ENCODE peak calls at places on chromosomes 12 and 14, in five cellular contexts. F, O, Q, N and C are unnamed samples.

GRCh38 chr12:62379723-62380045 is 86.9 kb upstream of the MON2 start:
- DNase-seq in F (no peak), Q (no peak), O (no peak), N (no peak), C (no peak)

GRCh38 chr12:14403711-14404164 is 38.3 kb downstream of the ATF7IP start:
- DNase-seq in Q (peak; percentile 83), F (peak; percentile 72), N (peak; percentile 51), O (peak; percentile 69), C (peak; percentile 52)

GRCh38 chr12:8692573-8692972 is 5.2 kb upstream of the RIMKLB start:
- DNase-seq in O (peak; percentile 63), Q (peak; percentile 52), N (no peak), F (no peak), C (peak; percentile 93)

GRCh38 chr12:118044075-118044474 is 16.9 kb downstream of the WSB2 start:
- DNase-seq in F (no peak), Q (no peak), N (no peak), O (no peak), C (no peak)

GRCh38 chr14:21023174-21023573 is 1.7 kb downstream of the NDRG2 start:
- DNase-seq in Q (no peak), F (no peak), O (no peak), N (no peak), C (no peak)

GRCh38 chr12:76332606-76333005 is 15.6 kb downstream of the BBS10 start:
- DNase-seq in F (no peak), N (no peak), O (no peak), Q (no peak), C (no peak)

GRCh38 chr12:70918321-70918720 is 2.2 kb downstream of the PTPRR start:
- DNase-seq in N (no peak), F (no peak), O (no peak), Q (no peak), C (no peak)

GRCh38 chr12:131644481-131644880 is 66.4 kb upstream of the SFSWAP start:
- DNase-seq in O (no peak), N (no peak), F (no peak), Q (no peak), C (no peak)

GRCh38 chr12:133130808-133131128 is 341 bp downstream of the ZNF10 start:
- DNase-seq in Q (no peak), O (peak; percentile 45), F (no peak), N (no peak), C (no peak)

GRCh38 chr12:4268549-4269181 is 4.9 kb upstream of the CCND2 start:
- DNase-seq in Q (no peak), F (no peak), N (no peak), O (no peak), C (no peak)

GRCh38 chr14:64821651-64822050 is 58.1 kb downstream of the SPTB start:
- DNase-seq in O (no peak), Q (no peak), F (no peak), N (no peak), C (no peak)

GRCh38 chr12:18472304-18472703 is 211.0 kb downstream of the PIK3C2G start:
- DNase-seq in F (no peak), O (no peak), N (no peak), Q (no peak), C (no peak)